ENCODE peak calls at places on chromosome 11, in five cellular contexts. F is stimulated activated naive CD4-positive, alpha-beta T cell; C is nephron progenitor cell; Z is HAP-1; W is AG20443. X is an unnamed sample.

GRCh38 chr11:3147257-3147619 is 17.9 kb downstream of the OSBPL5 start:
- DNase-seq in Z (no peak), F (no peak), W (peak), C (no peak), X (no peak)

GRCh38 chr11:46450846-46451470 is 59.4 kb upstream of the CHRM4 start:
- DNase-seq in F (no peak), W (peak), Z (no peak), C (no peak), X (no peak)

GRCh38 chr11:13368041-13368446 is 90.5 kb downstream of the BMAL1 start:
- DNase-seq in C (no peak), W (peak), F (no peak), Z (no peak), X (no peak)

GRCh38 chr11:721913-722811 is 16.1 kb downstream of the EPS8L2 start:
- DNase-seq in C (no peak), Z (no peak), W (no peak), F (no peak), X (peak)

GRCh38 chr11:19244084-19244483 is 3.3 kb upstream of the E2F8 start:
- DNase-seq in W (peak), C (no peak), F (no peak), Z (no peak), X (no peak)

GRCh38 chr11:96001037-96001436 is 77.1 kb upstream of the MTMR2 start:
- DNase-seq in C (no peak), W (peak), F (no peak), Z (no peak), X (no peak)

GRCh38 chr11:113674397-113674685 is 31.8 kb downstream of the TMPRSS5 start:
- DNase-seq in W (no peak), Z (no peak), F (no peak), C (no peak), X (no peak)

GRCh38 chr11:114909866-114910265 is 231.5 kb downstream of the NXPE2 start:
- DNase-seq in F (no peak), C (no peak), Z (no peak), W (no peak), X (no peak)

GRCh38 chr11:104581246-104581980 is 316.8 kb downstream of the CASP12 start:
- DNase-seq in C (no peak), Z (no peak), F (no peak), W (no peak), X (no peak)

GRCh38 chr11:11895672-11896071 is 53.9 kb downstream of the USP47 start:
- DNase-seq in F (no peak), W (peak), C (no peak), Z (no peak), X (no peak)

GRCh38 chr11:46247664-46248063 is 29.8 kb upstream of the CREB3L1 start:
- DNase-seq in Z (no peak), F (peak), W (no peak), C (peak), X (peak)

GRCh38 chr11:20060647-20061205 is 99.5 kb downstream of the DBX1 start:
- DNase-seq in W (no peak), F (no peak), Z (no peak), C (no peak), X (no peak)

GRCh38 chr11:28702871-28703270 is 594.7 kb downstream of the METTL15 start:
- DNase-seq in Z (no peak), F (no peak), W (no peak), C (no peak), X (no peak)

GRCh38 chr11:128926437-128927107 is 16.1 kb downstream of the TP53AIP1 start:
- DNase-seq in F (no peak), Z (no peak), W (no peak), C (no peak), X (no peak)

GRCh38 chr11:456533-456932 is 6.5 kb downstream of the PTDSS2 start:
- DNase-seq in F (no peak), W (no peak), Z (peak), C (no peak), X (no peak)

GRCh38 chr11:22859756-22860155 is 518 bp downstream of the CCDC179 start:
- DNase-seq in C (no peak), W (no peak), Z (no peak), F (no peak), X (no peak)

GRCh38 chr11:119694334-119694733 is 34.7 kb downstream of the NECTIN1 start:
- DNase-seq in C (no peak), W (no peak), Z (no peak), F (no peak), X (no peak)

GRCh38 chr11:26580929-26581328 is 8.9 kb upstream of the MUC15 start:
- DNase-seq in C (no peak), W (no peak), F (no peak), Z (no peak), X (no peak)

GRCh38 chr11:131275580-131275979 is 94.8 kb upstream of the NTM start:
- DNase-seq in F (no peak), C (no peak), W (no peak), Z (no peak), X (no peak)

GRCh38 chr11:64255135-64256128 is 4.1 kb downstream of the PLCB3 start:
- DNase-seq in F (no peak), W (no peak), C (no peak), Z (no peak), X (no peak)

GRCh38 chr11:76005746-76006145 is 190.7 kb downstream of the UVRAG start:
- DNase-seq in F (no peak), Z (no peak), W (no peak), C (no peak), X (no peak)

GRCh38 chr11:114258696-114259095 is 37.5 kb upstream of the NNMT start:
- DNase-seq in W (no peak), Z (no peak), F (no peak), C (no peak), X (no peak)

GRCh38 chr11:122093731-122094130 is 22.3 kb downstream of the BLID start:
- DNase-seq in W (no peak), F (no peak), Z (no peak), C (no peak), X (no peak)

GRCh38 chr11:13939952-13940610 is 22.4 kb upstream of the SPON1 start:
- DNase-seq in F (no peak), C (peak), W (peak), Z (no peak), X (no peak)

GRCh38 chr11:24082860-24083259 is 414.0 kb upstream of the LUZP2 start:
- DNase-seq in Z (no peak), C (no peak), F (no peak), W (no peak), X (no peak)

GRCh38 chr11:16883179-16883578 is 131.0 kb downstream of the PLEKHA7 start:
- DNase-seq in Z (no peak), W (no peak), F (no peak), C (no peak), X (no peak)

GRCh38 chr11:84022221-84022620 is 736.1 kb upstream of the CCDC90B start:
- DNase-seq in Z (peak), C (no peak), F (no peak), W (no peak), X (no peak)

GRCh38 chr11:60915250-60915914 is 1.4 kb downstream of the TMEM109 start:
- DNase-seq in Z (peak), F (peak), C (peak), W (peak), X (no peak)

GRCh38 chr11:48082771-48083170 is 102.4 kb downstream of the PTPRJ start:
- DNase-seq in C (no peak), W (no peak), Z (no peak), F (no peak), X (no peak)

GRCh38 chr11:130666781-130667251 is 218.4 kb downstream of the ADAMTS15 start:
- DNase-seq in W (peak), C (no peak), F (no peak), Z (no peak), X (no peak)

GRCh38 chr11:64251986-64252837 is 882 bp downstream of the PLCB3 start:
- DNase-seq in F (no peak), W (peak), C (no peak), Z (no peak), X (peak)

GRCh38 chr11:67356867-67357561 is 3.7 kb upstream of the POLD4 start:
- DNase-seq in Z (peak), W (peak), F (peak), C (peak), X (peak)

GRCh38 chr11:18706330-18707243 is 8.0 kb downstream of the TMEM86A start:
- DNase-seq in F (peak), Z (no peak), C (no peak), W (peak), X (no peak)